ENCODE peak calls at places on chromosomes 2 and 18, in seven cellular contexts. A is upper lobe of right lung, S is progenitor cell of endocrine pancreas, Z is endothelial cell, O is MM.1S, K is epithelial cell of esophagus, Y is foreskin keratinocyte. J is an unnamed sample.

GRCh38 chr18:61189376-61189775 is 143.9 kb upstream of the CDH20 start:
- DNase-seq in Z (no peak), Y (no peak), S (no peak), K (no peak), O (no peak), A (no peak), J (no peak)

GRCh38 chr18:58297198-58297597 is 253.2 kb downstream of the NEDD4L start:
- DNase-seq in Y (peak; percentile 71), S (no peak), K (peak; percentile 58), O (no peak), Z (no peak), A (no peak), J (no peak)

GRCh38 chr2:86038291-86039081 is 67.2 kb downstream of the POLR1A start:
- DNase-seq in K (no peak), Y (no peak), S (no peak), A (peak; percentile 33), O (peak; percentile 72), Z (no peak), J (no peak)

GRCh38 chr18:38886852-38887670 is 1321.5 kb upstream of the CELF4 start:
- DNase-seq in K (no peak), A (no peak), Z (no peak), Y (no peak), O (no peak), S (no peak), J (no peak)

GRCh38 chr2:43218550-43219382 is 7.6 kb downstream of the ZFP36L2 start:
- DNase-seq in K (peak; percentile 71), Z (peak; percentile 45), O (peak; percentile 93), S (no peak), Y (peak; percentile 49), A (peak; percentile 84), J (no peak)

GRCh38 chr2:142869461-142870106 is 7.9 kb upstream of the KYNU start:
- DNase-seq in A (no peak), S (no peak), O (no peak), Z (no peak), K (no peak), Y (no peak), J (no peak)

GRCh38 chr18:60978338-60978737 is 354.9 kb upstream of the CDH20 start:
- DNase-seq in Z (no peak), Y (peak; percentile 62), A (no peak), O (no peak), S (no peak), K (peak; percentile 61), J (peak; percentile 35)

GRCh38 chr2:238860966-238861730 is 13.3 kb downstream of the TWIST2 start:
- DNase-seq in A (no peak), S (no peak), K (no peak), Z (no peak), O (no peak), Y (no peak), J (no peak)

GRCh38 chr2:9262671-9263171 is 56.1 kb downstream of the ASAP2 start:
- DNase-seq in O (no peak), Z (no peak), A (no peak), K (no peak), S (no peak), Y (no peak), J (no peak)

GRCh38 chr2:74304332-74305148 is 38.7 kb downstream of the SLC4A5 start:
- DNase-seq in A (no peak), Y (no peak), S (no peak), O (no peak), K (no peak), Z (no peak), J (no peak)

GRCh38 chr2:231679906-231680283 is 28.4 kb upstream of the PTMA start:
- DNase-seq in S (no peak), A (no peak), Y (no peak), K (peak; percentile 18), Z (no peak), O (no peak), J (no peak)

GRCh38 chr2:58052978-58053377 is 6.4 kb downstream of the VRK2 start:
- DNase-seq in K (peak; percentile 36), A (no peak), Z (no peak), S (no peak), O (no peak), Y (no peak), J (no peak)

GRCh38 chr2:191721331-191721730 is 43.4 kb downstream of the NABP1 start:
- DNase-seq in Y (no peak), O (no peak), S (no peak), Z (no peak), A (no peak), K (no peak), J (no peak)

GRCh38 chr18:79933765-79934164 is 17.7 kb downstream of the SLC66A2 start:
- DNase-seq in A (peak; percentile 64), Z (no peak), O (no peak), K (no peak), Y (no peak), S (no peak), J (no peak)

GRCh38 chr2:76517238-76517909 is 806.7 kb upstream of the GCFC2 start:
- DNase-seq in A (no peak), S (no peak), Z (no peak), K (no peak), O (no peak), Y (no peak), J (no peak)

GRCh38 chr18:74796928-74797576 is 199.4 kb downstream of the ZNF407 start:
- DNase-seq in O (peak; percentile 82), S (no peak), Y (peak; percentile 49), A (no peak), Z (no peak), K (peak; percentile 58), J (peak; percentile 8)

GRCh38 chr2:189803431-189803830 is 19.2 kb downstream of the PMS1 start:
- DNase-seq in S (no peak), O (no peak), A (no peak), Z (no peak), Y (no peak), K (no peak), J (no peak)

GRCh38 chr2:226795281-226796011 is 4.2 kb downstream of the IRS1 start:
- DNase-seq in Z (no peak), A (peak; percentile 67), K (peak; percentile 44), S (no peak), O (no peak), Y (no peak), J (peak; percentile 14)

GRCh38 chr18:57542126-57542525 is 44.4 kb downstream of the FECH start:
- DNase-seq in O (no peak), A (no peak), K (peak; percentile 85), S (no peak), Z (no peak), Y (peak; percentile 55), J (no peak)

GRCh38 chr18:43481069-43481468 is 203.8 kb upstream of the SYT4 start:
- DNase-seq in K (no peak), S (no peak), Z (no peak), Y (no peak), A (no peak), O (no peak), J (no peak)

DNA sequence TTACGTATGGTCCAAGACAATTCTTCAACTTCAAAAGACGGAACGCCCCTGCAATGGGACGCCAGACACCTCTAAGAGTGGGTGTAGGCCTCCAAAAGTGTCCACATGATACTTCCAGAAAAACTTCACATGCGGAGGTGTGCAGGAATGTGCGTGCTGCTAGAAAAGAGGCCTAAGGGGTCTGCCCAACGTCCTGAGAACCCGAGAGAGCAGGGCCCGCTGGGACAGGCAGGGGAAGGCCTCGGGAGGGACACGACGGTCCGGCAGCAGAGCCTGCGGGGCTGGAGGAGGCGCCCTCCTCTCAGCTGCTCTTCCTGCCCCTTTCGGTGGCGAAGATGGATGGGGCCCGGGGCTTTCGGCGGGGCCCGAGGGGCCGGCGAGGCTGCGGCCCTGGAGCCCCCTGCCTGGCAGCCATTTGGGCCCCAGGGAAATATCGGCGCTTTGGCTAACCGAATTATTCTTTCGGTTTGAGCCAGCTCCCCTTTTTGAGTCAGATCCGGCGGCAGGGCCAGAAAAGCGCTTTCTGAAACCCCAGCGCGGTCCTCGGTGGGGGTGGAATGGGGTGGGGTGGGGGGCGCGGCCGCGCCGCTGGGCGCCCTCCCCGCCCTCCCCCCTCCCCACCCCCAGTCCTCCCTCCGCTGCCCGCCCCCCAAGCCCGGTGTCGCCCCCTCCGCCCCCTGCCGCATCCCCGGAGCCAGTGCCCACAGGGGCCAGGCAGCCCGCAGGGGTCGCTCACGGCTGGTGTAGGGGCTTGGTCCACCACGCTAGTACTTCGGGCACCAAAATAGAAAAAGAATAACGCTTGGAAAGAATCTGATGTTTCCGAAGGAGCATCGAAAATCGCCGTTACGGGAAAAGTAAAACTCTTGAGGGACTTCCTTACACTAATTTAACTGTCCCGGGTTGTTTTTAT is 9.2 kb upstream of the ARID5A start:
- DNase-seq in A (peak; percentile 72), O (peak; percentile 84), K (no peak), Y (no peak), Z (peak; percentile 59), S (no peak), J (no peak)
- TF ChIP-seq CTCF in A (peak; percentile 40), O (no peak), K (no peak), Y (peak; percentile 30), Z (no peak), S (peak; percentile 52), J (no peak)

GRCh38 chr2:102619414-102620319 is at the start of gene SLC9A2:
- DNase-seq in K (peak; percentile 16), Y (no peak), O (peak; percentile 26), S (peak; percentile 57), A (peak; percentile 77), Z (peak; percentile 42), J (no peak)
- TF ChIP-seq CTCF in K (no peak), Y (no peak), O (no peak), S (no peak), A (no peak), Z (no peak), J (no peak)

DNA sequence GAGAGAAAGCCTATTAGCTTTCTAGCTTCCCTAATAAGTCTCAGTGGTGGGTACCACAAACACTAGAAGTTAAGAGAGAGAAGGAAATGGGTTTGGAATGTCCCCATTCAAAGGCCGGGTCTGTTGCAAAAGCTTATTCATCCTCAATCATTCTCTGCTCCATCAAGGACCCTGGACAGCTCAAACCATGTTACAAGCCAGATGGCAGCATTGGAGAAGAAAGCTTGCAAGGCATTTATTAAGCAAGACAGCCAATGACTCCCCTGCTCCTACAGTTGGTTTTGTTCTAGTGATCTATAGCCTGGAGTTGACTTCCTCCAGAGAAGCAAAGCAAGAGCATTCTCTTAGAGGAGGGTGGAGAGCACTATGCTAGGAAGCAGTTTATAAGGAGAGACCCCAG is 86.9 kb upstream of the LMAN1 start:
- DNase-seq in A (no peak), K (peak; percentile 59), S (no peak), Y (no peak), O (no peak), Z (peak; percentile 38), J (no peak)
- TF ChIP-seq CTCF in A (no peak), K (peak; percentile 14), S (no peak), Y (peak; percentile 32), O (no peak), Z (no peak), J (no peak)

DNA sequence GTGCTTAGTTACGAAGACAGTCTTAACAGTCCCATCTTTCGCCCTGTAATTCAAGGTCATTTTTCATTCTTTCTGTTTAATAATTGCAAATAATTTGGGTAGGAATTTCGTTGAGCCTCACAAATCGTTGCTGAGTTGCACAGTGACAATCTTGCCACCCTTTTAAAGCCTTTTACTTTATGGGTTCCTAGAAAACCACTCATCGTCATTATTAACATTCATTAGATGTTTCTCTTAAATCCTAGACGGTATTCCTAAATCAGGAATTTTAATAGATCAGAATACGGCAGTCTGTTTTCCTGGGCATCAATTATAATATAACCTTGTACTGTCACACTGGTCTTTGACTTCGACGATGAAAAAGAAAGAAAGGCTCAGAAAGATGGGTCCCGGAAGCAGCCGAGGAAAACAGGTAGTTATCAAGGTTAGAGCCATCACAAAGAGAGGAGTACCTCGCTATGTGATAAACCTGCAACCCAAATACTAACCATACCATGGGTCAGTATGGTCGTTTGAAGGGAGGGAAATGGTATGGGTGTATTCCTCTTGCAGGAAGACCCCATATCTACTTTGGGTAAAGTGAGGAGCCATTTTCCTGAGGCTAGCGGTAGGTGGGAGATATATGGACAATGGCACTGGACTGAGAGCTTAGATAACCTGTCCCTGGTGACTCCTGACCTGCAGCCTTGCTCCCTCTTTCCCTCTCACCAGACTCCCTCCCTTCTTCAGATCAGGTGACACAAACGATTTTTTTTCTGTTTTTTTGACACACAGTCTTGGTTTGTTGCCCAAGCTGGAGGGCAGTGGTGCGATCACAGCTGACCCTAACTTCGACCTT is 989 bp upstream of the SF3B1 start:
- DNase-seq in K (no peak), A (no peak), S (no peak), Y (no peak), Z (no peak), O (no peak), J (no peak)
- TF ChIP-seq CTCF in K (no peak), A (no peak), S (no peak), Y (no peak), Z (no peak), O (no peak), J (no peak)

J was measured in RWPE1.